ENCODE peak calls at places on chromosomes 4 and X, in seven cellular contexts. T is BE2C, P is Peyer's patch, G is NT2/D1, J is OCI-LY7, R is ovary, V is aorta. U is an unnamed sample. For H3K36me3, the result is how much of the 10 kb centered on the place peaks cover.

GRCh38 chr4:25838526-25838925 is 24.3 kb downstream of the SEL1L3 start:
- DNase-seq in J (no peak), P (no peak), V (no peak), G (no peak), R (no peak), T (no peak), U (no peak)

GRCh38 chr4:62490635-62491034 is 1290.5 kb downstream of the ADGRL3 start:
- DNase-seq in R (no peak), T (no peak), J (no peak), V (no peak), G (no peak), P (no peak), U (no peak)

GRCh38 chr4:72843466-72843865 is 226.1 kb downstream of the COX18 start:
- DNase-seq in V (no peak), T (no peak), R (no peak), G (no peak), J (no peak), P (no peak), U (no peak)

GRCh38 chr4:184398741-184399504 is 75.4 kb downstream of the IRF2 start:
- DNase-seq in R (no peak), G (no peak), T (no peak), J (no peak), V (no peak), P (no peak), U (no peak)

GRCh38 chr4:30537462-30537861 is 182.7 kb upstream of the PCDH7 start:
- DNase-seq in P (no peak), V (no peak), T (no peak), J (no peak), G (no peak), R (no peak), U (no peak)

GRCh38 chr4:153945704-153946103 is 156.8 kb upstream of the SFRP2 start:
- DNase-seq in J (no peak), P (no peak), T (no peak), R (no peak), G (no peak), V (no peak), U (no peak)

GRCh38 chr4:84401669-84402068 is 97.4 kb downstream of the NKX6-1 start:
- DNase-seq in T (peak), P (no peak), J (no peak), R (no peak), V (no peak), G (no peak), U (no peak)

GRCh38 chr4:139628184-139629012 is 37.2 kb upstream of the MGST2 start:
- DNase-seq in G (peak), T (no peak), R (no peak), V (no peak), J (no peak), P (peak), U (no peak)

GRCh38 chr4:184281231-184282139 is 63.8 kb upstream of the ENPP6 start:
- DNase-seq in V (no peak), J (peak), G (no peak), P (no peak), T (no peak), R (no peak), U (no peak)

GRCh38 chr4:22670953-22671352 is 21.8 kb upstream of the GBA3 start:
- DNase-seq in R (no peak), T (no peak), J (no peak), V (no peak), G (no peak), P (no peak), U (no peak)

GRCh38 chr4:82799006-82799881 is 648 bp upstream of the SCD5 start:
- DNase-seq in G (no peak), R (no peak), V (no peak), P (no peak), T (no peak), J (no peak), U (no peak)

GRCh38 chr4:41505161-41505653 is 32.8 kb upstream of the LIMCH1 start:
- DNase-seq in P (no peak), V (peak), G (no peak), T (peak), J (no peak), R (no peak), U (no peak)

GRCh38 chrX:47200385-47201150 is 6.9 kb downstream of the UBA1 start:
- DNase-seq in P (peak), V (peak), G (no peak), J (no peak), R (no peak), T (no peak), U (no peak)

GRCh38 chrX:154712781-154713391 is 38.0 kb downstream of the GAB3 start:
- DNase-seq in R (no peak), P (no peak), T (no peak), J (no peak), V (no peak), G (no peak), U (peak)

GRCh38 chr4:18194278-18194677 is 172.7 kb upstream of the LCORL start:
- DNase-seq in G (no peak), J (no peak), R (no peak), T (no peak), P (no peak), V (no peak), U (no peak)

GRCh38 chrX:129980540-129981206 is 1.8 kb upstream of the BCORL1 start:
- DNase-seq in J (no peak), V (peak), G (no peak), T (peak), R (peak), P (peak), U (no peak)

GRCh38 chr4:101593666-101594065 is 196.9 kb upstream of the BANK1 start:
- DNase-seq in J (no peak), G (no peak), T (no peak), V (no peak), R (no peak), P (no peak), U (no peak)

GRCh38 chrX:105973387-105973739 is 65.2 kb downstream of the SERPINA7 start:
- DNase-seq in T (no peak), P (no peak), V (no peak), G (no peak), J (no peak), R (no peak), U (no peak)

GRCh38 chr4:133982533-133983224 is 218.9 kb downstream of the PABPC4L start:
- DNase-seq in G (no peak), V (no peak), T (no peak), J (no peak), P (no peak), R (no peak), U (no peak)

GRCh38 chrX:11606408-11606807 is 59.3 kb downstream of the ARHGAP6 start:
- DNase-seq in R (no peak), V (no peak), T (no peak), P (no peak), J (no peak), G (no peak), U (no peak)

GRCh38 chr4:118281611-118282442 is 71.0 kb downstream of the PRSS12 start:
- DNase-seq in J (no peak), R (peak), V (no peak), G (no peak), T (peak), P (no peak), U (no peak)

GRCh38 chr4:3135155-3136011 is 60.9 kb downstream of the HTT start:
- DNase-seq in V (no peak), P (no peak), R (no peak), J (no peak), G (no peak), T (no peak), U (no peak)

GRCh38 chrX:39896951-39897740 is 200.6 kb downstream of the BCOR start:
- DNase-seq in P (no peak), T (peak), J (no peak), R (peak), V (peak), G (peak), U (no peak)

GRCh38 chr4:15414601-15415091 is 13.2 kb upstream of the C1QTNF7 start:
- DNase-seq in G (no peak), V (no peak), P (no peak), T (no peak), R (no peak), J (no peak), U (no peak)

GRCh38 chr4:116358633-116359222 is 726.6 kb downstream of the TRAM1L1 start:
- DNase-seq in G (peak), J (peak), T (peak), R (no peak), P (peak), V (peak), U (no peak)

GRCh38 chr4:66465111-66465510 is 794.8 kb upstream of the EPHA5 start:
- DNase-seq in P (no peak), T (no peak), J (no peak), R (no peak), V (no peak), G (no peak), U (no peak)

GRCh38 chrX:131762802-131763234 is 218.9 kb downstream of the OR13H1 start:
- DNase-seq in R (peak), P (peak), J (no peak), T (no peak), V (peak), G (no peak), U (peak)

GRCh38 chr4:150150545-150151156 is 72.4 kb downstream of the DCLK2 start:
- DNase-seq in V (no peak), J (no peak), T (no peak), R (no peak), G (no peak), P (no peak), U (no peak)

GRCh38 chr4:15400911-15401671 is 26.7 kb upstream of the C1QTNF7 start:
- DNase-seq in V (peak), P (peak), T (no peak), R (peak), G (peak), J (no peak), U (peak)

GRCh38 chr4:184413227-184414064 is 60.9 kb downstream of the IRF2 start:
- DNase-seq in V (no peak), T (no peak), G (no peak), R (no peak), J (no peak), P (no peak), U (no peak)

GRCh38 chr4:82515705-82516104 is 46.1 kb downstream of the TMEM150C start:
- DNase-seq in V (no peak), G (no peak), R (peak), T (no peak), P (no peak), J (no peak), U (no peak)

GRCh38 chrX:100368167-100368566 is 41.9 kb downstream of the PCDH19 start:
- DNase-seq in T (peak), R (no peak), G (no peak), J (peak), P (no peak), V (no peak), U (peak)

GRCh38 chr4:89765966-89766365 is 71.0 kb downstream of the SNCA start:
- DNase-seq in G (no peak), T (no peak), J (no peak), P (no peak), R (peak), V (no peak), U (no peak)
- H3K36me3 ChIP-seq in G (under half), T (under half), J (under half), P (under half), R (under half), V (under half), U (under half)

DNA sequence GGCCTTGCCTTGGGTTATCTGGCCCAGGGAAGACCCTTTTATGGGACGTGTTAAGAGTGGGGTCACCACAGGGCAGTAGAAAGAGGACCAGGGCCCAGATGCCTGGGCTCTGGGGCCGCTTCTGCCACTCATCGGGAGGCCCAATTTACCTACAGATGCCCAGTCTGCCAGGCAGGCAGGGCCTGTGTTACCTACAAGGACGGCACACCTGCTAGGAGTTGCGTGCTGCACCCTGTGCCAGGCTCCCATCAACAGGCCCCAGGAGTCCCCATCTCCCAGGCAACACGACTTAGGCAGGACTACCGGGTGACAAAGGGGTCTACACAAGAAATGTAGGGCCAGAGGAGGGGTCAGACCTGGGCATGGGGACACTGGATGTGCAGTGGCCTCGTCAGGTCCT is 34.6 kb downstream of the WDR1 start:
- DNase-seq in P (no peak), G (no peak), R (peak), T (no peak), V (no peak), J (no peak), U (no peak)
- H3K36me3 ChIP-seq in P (under half), G (half or more), R (under half), T (half or more), V (under half), J (half or more), U (half or more)

GRCh38 chr4:7759221-7759620 is 180.4 kb downstream of the AFAP1 start:
- DNase-seq in J (peak), R (no peak), P (no peak), G (no peak), V (no peak), T (no peak), U (peak)
- H3K36me3 ChIP-seq in J (under half), R (under half), P (under half), G (half or more), V (under half), T (half or more), U (under half)

DNA sequence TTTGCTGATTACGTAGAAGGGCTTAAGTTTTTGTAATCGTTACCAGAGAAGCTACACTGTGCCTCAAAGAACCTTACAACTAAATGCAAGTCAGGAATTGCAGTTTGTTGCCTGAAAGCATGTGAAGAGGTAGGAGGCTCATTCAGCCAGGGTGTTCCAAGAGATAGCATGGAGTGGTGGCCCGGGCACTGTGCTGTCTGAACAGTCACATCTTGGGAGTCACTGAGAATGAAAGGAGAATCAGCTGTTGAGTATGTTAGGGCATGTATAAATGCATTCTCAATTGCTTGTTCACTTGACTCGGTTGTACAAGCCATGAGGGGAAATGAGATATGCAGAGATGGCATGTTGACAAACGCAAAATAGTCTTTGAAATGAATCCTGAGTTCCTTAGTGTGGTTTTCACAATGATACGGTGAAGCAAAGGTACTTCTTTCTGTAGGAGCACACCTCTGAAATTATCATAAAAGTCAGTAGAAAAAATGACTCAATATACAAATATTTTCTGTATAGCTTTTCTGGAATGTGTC is 161.0 kb downstream of the DCTD start:
- DNase-seq in R (no peak), T (no peak), J (no peak), V (no peak), G (no peak), P (no peak), U (no peak)
- H3K36me3 ChIP-seq in R (under half), T (under half), J (under half), V (under half), G (under half), P (under half), U (under half)

DNA sequence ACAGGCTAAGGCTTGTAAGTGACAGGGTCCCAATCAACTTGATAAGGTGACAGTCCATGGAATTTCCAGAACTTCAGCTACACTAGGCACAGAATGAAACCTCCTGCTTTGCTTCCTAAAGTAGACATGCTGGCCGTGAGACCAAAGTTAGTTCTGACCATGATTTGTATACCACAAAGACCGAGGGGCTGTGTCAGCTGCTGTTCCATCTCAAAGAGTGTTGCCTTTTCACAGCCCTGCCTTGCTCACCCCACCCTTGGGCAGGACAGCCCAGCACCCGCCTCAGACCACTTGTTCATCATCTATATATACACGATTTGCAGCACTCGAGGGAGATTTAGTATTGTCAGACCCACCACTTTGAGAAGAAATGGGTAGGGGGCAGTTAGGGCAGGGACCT is 5.3 kb downstream of the IDS start:
- DNase-seq in R (no peak), V (no peak), G (no peak), P (no peak), T (no peak), J (no peak), U (no peak)
- H3K36me3 ChIP-seq in R (under half), V (under half), G (half or more), P (under half), T (under half), J (half or more), U (half or more)

GRCh38 chrX:119009071-119009470 is 34.7 kb downstream of the LONRF3 start:
- DNase-seq in V (no peak), G (no peak), P (no peak), R (no peak), J (no peak), T (no peak), U (no peak)

GRCh38 chrX:119015407-119016242 is 41.2 kb downstream of the LONRF3 start:
- DNase-seq in V (peak), T (peak), R (peak), J (peak), P (peak), G (no peak), U (no peak)

GRCh38 chrX:119010491-119010890 is 36.1 kb downstream of the LONRF3 start:
- DNase-seq in G (no peak), J (no peak), R (no peak), T (no peak), P (no peak), V (no peak), U (no peak)

GRCh38 chrX:119008122-119008744 is 33.8 kb downstream of the LONRF3 start:
- DNase-seq in T (peak), V (no peak), R (peak), P (peak), G (peak), J (peak), U (peak)

DNA sequence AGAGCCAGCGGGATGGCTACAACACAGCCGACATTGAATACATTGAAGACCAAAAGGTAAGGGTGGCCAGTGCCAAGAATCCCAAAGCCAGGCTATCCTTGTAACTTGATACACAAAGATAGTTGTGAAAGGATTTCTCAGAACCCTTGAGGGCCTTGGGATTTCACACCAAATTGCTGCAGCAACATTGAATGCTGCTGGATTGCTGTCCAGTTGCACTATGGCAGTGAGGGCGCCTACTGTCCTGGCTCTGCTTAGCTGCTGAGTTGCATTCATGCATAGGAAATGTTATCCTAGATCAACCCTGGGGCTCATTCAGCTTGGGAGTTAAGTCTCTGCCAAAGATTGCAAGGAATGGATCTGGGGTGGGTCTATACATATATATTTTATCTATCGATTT is 38.7 kb downstream of the LONRF3 start:
- DNase-seq in R (no peak), V (no peak), J (no peak), T (no peak), P (no peak), G (no peak), U (no peak)
- H3K36me3 ChIP-seq in R (under half), V (under half), J (under half), T (under half), P (under half), G (under half), U (under half)

GRCh38 chr4:168398188-168398587 is 79.6 kb upstream of the DDX60 start:
- DNase-seq in P (no peak), J (no peak), G (no peak), V (no peak), R (no peak), T (no peak), U (no peak)
- H3K36me3 ChIP-seq in P (under half), J (under half), G (under half), V (under half), R (under half), T (under half), U (half or more)

DNA sequence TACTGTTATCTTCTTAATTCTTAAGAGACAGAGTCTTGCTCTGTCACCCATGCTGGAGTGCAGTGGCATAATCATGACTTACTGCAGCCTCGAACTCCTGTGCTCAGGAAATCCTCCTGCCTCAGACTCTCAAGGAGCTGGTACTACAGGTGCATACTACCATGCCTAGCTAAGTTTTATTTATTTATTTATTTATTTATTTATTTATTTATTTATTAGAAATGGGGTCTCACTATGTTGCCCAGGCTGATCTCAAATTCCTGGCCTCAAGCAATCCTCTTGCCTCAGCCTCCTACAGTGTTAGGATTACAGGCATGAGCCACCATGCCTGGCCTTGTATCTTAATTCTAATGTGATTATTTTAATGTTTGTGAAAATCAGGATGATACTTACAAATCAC is 125.6 kb downstream of the THOC2 start:
- DNase-seq in G (no peak), V (no peak), R (no peak), T (no peak), J (no peak), P (no peak), U (no peak)
- H3K36me3 ChIP-seq in G (under half), V (under half), R (under half), T (under half), J (half or more), P (under half), U (under half)

GRCh38 chr4:168432419-168433146 is 47.7 kb downstream of the DDX60L start:
- DNase-seq in V (no peak), R (no peak), J (no peak), P (no peak), T (no peak), G (no peak), U (no peak)

GRCh38 chr4:168440442-168441264 is 39.6 kb downstream of the DDX60L start:
- DNase-seq in V (no peak), J (no peak), G (no peak), T (no peak), R (no peak), P (no peak), U (no peak)

GRCh38 chr4:168437192-168437938 is 42.9 kb downstream of the DDX60L start:
- DNase-seq in R (no peak), J (no peak), G (no peak), P (no peak), T (no peak), V (no peak), U (no peak)

GRCh38 chr4:168433576-168433975 is 46.7 kb downstream of the DDX60L start:
- DNase-seq in J (no peak), T (no peak), G (no peak), P (no peak), R (no peak), V (no peak), U (no peak)

DNA sequence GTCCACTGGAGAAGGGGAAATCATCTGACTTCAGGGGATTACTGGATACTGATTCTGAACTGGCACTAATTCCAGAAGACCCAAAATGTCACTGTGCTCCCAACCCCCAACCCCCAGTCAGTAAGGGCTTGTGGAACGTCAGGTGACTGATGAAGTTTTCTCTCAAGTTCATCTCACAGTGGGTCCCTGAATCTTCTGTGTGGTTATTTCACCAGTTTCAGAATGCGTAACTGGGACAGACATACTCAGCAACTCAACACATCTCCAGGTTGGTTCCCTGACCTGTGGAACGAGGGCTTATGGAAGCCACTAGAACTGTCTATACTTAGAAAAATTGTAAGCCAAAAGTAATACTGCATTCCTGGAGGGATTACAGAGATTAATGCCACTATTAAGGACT is 45.3 kb downstream of the DDX60L start:
- DNase-seq in J (no peak), V (no peak), T (no peak), R (no peak), P (no peak), G (no peak), U (no peak)
- H3K36me3 ChIP-seq in J (under half), V (under half), T (under half), R (under half), P (under half), G (under half), U (under half)

U was measured in CD4-positive, alpha-beta memory T cell.